ENCODE peak calls at places on chromosomes 1 and 21, in four cellular contexts. U, B, T and K are unnamed samples.

GRCh38 chr21:45371092-45371491 is 33.9 kb upstream of the COL18A1 start:
- DNase-seq in U (no peak), B (no peak), T (no peak), K (no peak)

GRCh38 chr21:44934797-44935532 is 4.9 kb upstream of the SLX9 start:
- DNase-seq in U (no peak), B (no peak), T (no peak), K (no peak)

GRCh38 chr1:14842891-14843290 is 244.4 kb downstream of the KAZN start:
- DNase-seq in U (no peak), B (no peak), T (peak), K (no peak)

GRCh38 chr1:108612496-108612895 is 48.4 kb downstream of the HENMT1 start:
- DNase-seq in U (no peak), B (no peak), T (no peak), K (no peak)

GRCh38 chr21:42782723-42783247 is 96.6 kb downstream of the WDR4 start:
- DNase-seq in U (no peak), B (no peak), T (no peak), K (no peak)

GRCh38 chr1:21931171-21932093 is 5.7 kb downstream of the HSPG2 start:
- DNase-seq in U (no peak), B (no peak), T (peak), K (no peak)

GRCh38 chr1:161930064-161930463 is 93.6 kb downstream of the OLFML2B start:
- DNase-seq in U (no peak), B (no peak), T (no peak), K (no peak)

GRCh38 chr1:5734414-5734813 is 257.8 kb downstream of the NPHP4 start:
- DNase-seq in U (no peak), B (no peak), T (no peak), K (no peak)

GRCh38 chr1:164648211-164649080 is 89.5 kb downstream of the PBX1 start:
- DNase-seq in U (no peak), B (no peak), T (no peak), K (no peak)

GRCh38 chr1:243433737-243434370 is 178.0 kb downstream of the SDCCAG8 start:
- DNase-seq in U (no peak), B (no peak), T (no peak), K (no peak)

GRCh38 chr1:205515781-205516253 is 11.3 kb downstream of the CDK18 start:
- DNase-seq in U (no peak), B (no peak), T (no peak), K (no peak)

GRCh38 chr21:15976807-15977206 is 247.0 kb downstream of the USP25 start:
- DNase-seq in U (no peak), B (no peak), T (peak), K (no peak)

GRCh38 chr1:86990826-86991225 is 76.4 kb downstream of the HS2ST1 start:
- DNase-seq in U (no peak), B (no peak), T (no peak), K (no peak)

GRCh38 chr1:168190284-168190884 is 11.6 kb downstream of the TIPRL start:
- DNase-seq in U (no peak), B (peak), T (no peak), K (no peak)

GRCh38 chr1:234409328-234409727 is 36.1 kb downstream of the COA6 start:
- DNase-seq in U (no peak), B (no peak), T (no peak), K (no peak)

GRCh38 chr1:113930499-113931161 is 1.5 kb downstream of the HIPK1 start:
- DNase-seq in U (no peak), B (peak), T (peak), K (peak)

GRCh38 chr21:31293986-31294385 is 50.1 kb downstream of the TIAM1 start:
- DNase-seq in U (no peak), B (no peak), T (peak), K (peak)

GRCh38 chr1:55639051-55639450 is 423.9 kb upstream of the USP24 start:
- DNase-seq in U (no peak), B (no peak), T (no peak), K (no peak)

GRCh38 chr1:182279724-182280506 is 111.7 kb downstream of the GLUL start:
- DNase-seq in U (peak), B (peak), T (no peak), K (no peak)

GRCh38 chr1:227192163-227192562 is 126.1 kb downstream of the CDC42BPA start:
- DNase-seq in U (no peak), B (no peak), T (peak), K (peak)

GRCh38 chr1:26700711-26701110 is 4.9 kb downstream of the ARID1A start:
- DNase-seq in U (no peak), B (no peak), T (peak), K (no peak)

GRCh38 chr1:93669369-93669768 is 12.3 kb downstream of the BCAR3 start:
- DNase-seq in U (no peak), B (no peak), T (no peak), K (no peak)

GRCh38 chr1:225260319-225260718 is 167.5 kb downstream of the LBR start:
- DNase-seq in U (no peak), B (no peak), T (no peak), K (no peak)

GRCh38 chr1:20075345-20075744 is 5.4 kb downstream of the PLA2G5 start:
- DNase-seq in U (no peak), B (no peak), T (no peak), K (no peak)